ENCODE peak calls at places on chromosomes 16 and 17, in five cellular contexts. One of them, this sample, is unnamed.

GRCh38 chr17:78812849-78813248 is 27.8 kb downstream of the USP36 start:
- DNase-seq in mucosa of descending colon: no peak
- DNase-seq in foreskin fibroblast: no peak
- DNase-seq in NCI-H1436: no peak
- DNase-seq in IMR-90: no peak
- DNase-seq in this sample: no peak

GRCh38 chr16:80015566-80015965 is 415.0 kb upstream of the MAF start:
- DNase-seq in mucosa of descending colon: no peak
- DNase-seq in foreskin fibroblast: no peak
- DNase-seq in NCI-H1436: no peak
- DNase-seq in IMR-90: peak; percentile 2
- DNase-seq in this sample: peak; percentile 21

GRCh38 chr17:37086329-37086728 is 137.6 kb downstream of the AATF start:
- DNase-seq in mucosa of descending colon: no peak
- DNase-seq in foreskin fibroblast: no peak
- DNase-seq in NCI-H1436: no peak
- DNase-seq in IMR-90: no peak
- DNase-seq in this sample: no peak

GRCh38 chr17:73148540-73149334 is 16.1 kb upstream of the SSTR2 start:
- DNase-seq in mucosa of descending colon: no peak
- DNase-seq in foreskin fibroblast: no peak
- DNase-seq in NCI-H1436: no peak
- DNase-seq in IMR-90: no peak
- DNase-seq in this sample: no peak

GRCh38 chr16:51544850-51545467 is 393.9 kb upstream of the SALL1 start:
- DNase-seq in mucosa of descending colon: no peak
- DNase-seq in foreskin fibroblast: no peak
- DNase-seq in NCI-H1436: no peak
- DNase-seq in IMR-90: no peak
- DNase-seq in this sample: no peak

GRCh38 chr16:52561910-52562741 is 15.2 kb upstream of the TOX3 start:
- DNase-seq in mucosa of descending colon: peak; percentile 62
- DNase-seq in foreskin fibroblast: no peak
- DNase-seq in NCI-H1436: no peak
- DNase-seq in IMR-90: no peak
- DNase-seq in this sample: no peak

GRCh38 chr17:7435676-7436555 is 681 bp downstream of the TMEM102 start:
- DNase-seq in mucosa of descending colon: peak; percentile 83
- DNase-seq in foreskin fibroblast: no peak
- DNase-seq in NCI-H1436: peak; percentile 15
- DNase-seq in IMR-90: no peak
- DNase-seq in this sample: no peak

GRCh38 chr16:9225527-9226316 is 134.3 kb downstream of the HAPSTR1 start:
- DNase-seq in mucosa of descending colon: no peak
- DNase-seq in foreskin fibroblast: no peak
- DNase-seq in NCI-H1436: no peak
- DNase-seq in IMR-90: no peak
- DNase-seq in this sample: no peak